ENCODE peak calls at places on chromosomes 1 and 21, in four cellular contexts. One of them, this sample, is unnamed. For H3K4me1, the result is how much of the 10 kb centered on the place peaks cover.

GRCh38 chr21:27369962-27370578 is 403.2 kb upstream of the ADAMTS5 start:
- DNase-seq in cardiac muscle cell: no peak
- DNase-seq in iPS DF 6.9: peak
- DNase-seq in naive thymus-derived CD4-positive, alpha-beta T cell: no peak
- DNase-seq in this sample: no peak

GRCh38 chr1:186878356-186878755 is 49.6 kb downstream of the PLA2G4A start:
- DNase-seq in cardiac muscle cell: no peak
- DNase-seq in iPS DF 6.9: no peak
- DNase-seq in naive thymus-derived CD4-positive, alpha-beta T cell: no peak
- DNase-seq in this sample: no peak

GRCh38 chr1:75811211-75811981 is 14.7 kb downstream of the MSH4 start:
- DNase-seq in cardiac muscle cell: no peak
- DNase-seq in iPS DF 6.9: no peak
- DNase-seq in naive thymus-derived CD4-positive, alpha-beta T cell: no peak
- DNase-seq in this sample: no peak

GRCh38 chr1:210099921-210100320 is 132.7 kb upstream of the SERTAD4 start:
- DNase-seq in cardiac muscle cell: no peak
- DNase-seq in iPS DF 6.9: no peak
- DNase-seq in naive thymus-derived CD4-positive, alpha-beta T cell: no peak
- DNase-seq in this sample: no peak

GRCh38 chr1:196381544-196381943 is 226.7 kb downstream of the KCNT2 start:
- DNase-seq in cardiac muscle cell: no peak
- DNase-seq in iPS DF 6.9: no peak
- DNase-seq in naive thymus-derived CD4-positive, alpha-beta T cell: no peak
- DNase-seq in this sample: no peak

GRCh38 chr1:184270556-184270955 is 116.3 kb upstream of the C1orf21 start:
- DNase-seq in cardiac muscle cell: peak
- DNase-seq in iPS DF 6.9: peak
- DNase-seq in naive thymus-derived CD4-positive, alpha-beta T cell: no peak
- DNase-seq in this sample: no peak

GRCh38 chr1:199041173-199041914 is 402.5 kb downstream of the PTPRC start:
- DNase-seq in cardiac muscle cell: no peak
- DNase-seq in iPS DF 6.9: no peak
- DNase-seq in naive thymus-derived CD4-positive, alpha-beta T cell: no peak
- DNase-seq in this sample: peak

GRCh38 chr1:118785246-118785645 is 202.9 kb downstream of the TBX15 start:
- DNase-seq in cardiac muscle cell: no peak
- DNase-seq in iPS DF 6.9: no peak
- DNase-seq in naive thymus-derived CD4-positive, alpha-beta T cell: no peak
- DNase-seq in this sample: no peak

DNA sequence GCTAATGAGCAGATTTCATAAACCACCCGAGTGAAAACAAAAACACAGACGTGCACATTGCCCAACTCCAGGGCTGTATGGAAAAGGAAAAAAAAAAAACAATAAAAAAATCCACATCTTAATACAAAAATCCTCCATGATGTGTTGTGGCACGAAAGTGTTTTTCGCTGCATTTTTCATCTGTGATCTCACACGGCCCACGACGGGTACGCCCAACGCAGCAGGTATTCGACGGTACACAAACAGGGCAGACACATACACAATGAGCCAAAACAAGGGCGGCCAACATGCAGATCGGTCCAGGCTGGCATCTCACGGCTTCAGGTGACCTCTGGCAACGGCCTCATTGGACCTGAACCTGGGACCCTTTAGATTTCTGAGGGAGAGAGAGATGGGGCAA is 31.1 kb downstream of the CASZ1 start:
- DNase-seq in cardiac muscle cell: no peak
- DNase-seq in iPS DF 6.9: no peak
- DNase-seq in naive thymus-derived CD4-positive, alpha-beta T cell: no peak
- DNase-seq in this sample: no peak
- H3K27ac ChIP-seq in cardiac muscle cell: no peak
- H3K27ac ChIP-seq in iPS DF 6.9: no peak
- H3K27ac ChIP-seq in naive thymus-derived CD4-positive, alpha-beta T cell: no peak
- H3K27ac ChIP-seq in this sample: peak

GRCh38 chr1:67105508-67105907 is 29.3 kb downstream of the C1orf141 start:
- DNase-seq in cardiac muscle cell: no peak
- DNase-seq in iPS DF 6.9: no peak
- DNase-seq in naive thymus-derived CD4-positive, alpha-beta T cell: no peak
- DNase-seq in this sample: no peak
- H3K4me1 ChIP-seq in cardiac muscle cell: under half
- H3K4me1 ChIP-seq in iPS DF 6.9: under half
- H3K4me1 ChIP-seq in naive thymus-derived CD4-positive, alpha-beta T cell: under half
- H3K4me1 ChIP-seq in this sample: under half

DNA sequence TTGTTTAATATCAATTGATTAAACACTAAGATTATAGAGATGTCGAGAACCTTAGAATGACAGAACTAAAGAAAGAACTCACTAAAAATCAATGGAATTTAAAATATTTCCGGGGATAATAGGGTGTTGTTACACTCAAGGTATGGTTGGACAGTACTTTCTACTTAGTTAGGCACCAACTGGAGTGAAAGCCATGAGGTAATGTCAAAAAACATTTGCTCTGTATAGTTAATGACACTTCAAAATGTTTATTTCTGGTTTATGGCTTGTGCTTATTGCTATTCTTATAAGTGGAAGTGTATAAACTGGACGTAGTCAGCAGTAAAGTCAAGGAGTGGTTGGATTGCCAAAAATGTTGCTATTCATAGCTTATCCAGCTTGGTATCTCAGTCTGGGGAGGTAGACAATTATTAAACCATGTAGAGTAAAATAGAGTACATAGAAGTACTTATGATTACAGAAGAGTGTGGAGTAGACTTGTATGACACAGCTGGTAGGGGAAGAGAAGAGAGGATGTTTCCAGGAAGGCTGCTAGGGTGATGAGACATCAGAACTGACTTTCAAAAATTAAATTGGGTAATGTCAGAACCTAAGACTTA is 56.5 kb upstream of the BMP8A start:
- DNase-seq in cardiac muscle cell: no peak
- DNase-seq in iPS DF 6.9: no peak
- DNase-seq in naive thymus-derived CD4-positive, alpha-beta T cell: no peak
- DNase-seq in this sample: no peak
- H3K27ac ChIP-seq in cardiac muscle cell: peak
- H3K27ac ChIP-seq in iPS DF 6.9: no peak
- H3K27ac ChIP-seq in naive thymus-derived CD4-positive, alpha-beta T cell: no peak
- H3K27ac ChIP-seq in this sample: no peak

GRCh38 chr1:226698659-226699058 is 40.4 kb downstream of the ITPKB start:
- DNase-seq in cardiac muscle cell: no peak
- DNase-seq in iPS DF 6.9: no peak
- DNase-seq in naive thymus-derived CD4-positive, alpha-beta T cell: no peak
- DNase-seq in this sample: no peak

GRCh38 chr1:226699166-226699565 is 39.9 kb downstream of the ITPKB start:
- DNase-seq in cardiac muscle cell: no peak
- DNase-seq in iPS DF 6.9: no peak
- DNase-seq in naive thymus-derived CD4-positive, alpha-beta T cell: no peak
- DNase-seq in this sample: no peak

GRCh38 chr1:226702957-226703831 is 35.9 kb downstream of the ITPKB start:
- DNase-seq in cardiac muscle cell: peak
- DNase-seq in iPS DF 6.9: no peak
- DNase-seq in naive thymus-derived CD4-positive, alpha-beta T cell: peak
- DNase-seq in this sample: peak

GRCh38 chr1:226702318-226702956 is 36.6 kb downstream of the ITPKB start:
- DNase-seq in cardiac muscle cell: no peak
- DNase-seq in iPS DF 6.9: no peak
- DNase-seq in naive thymus-derived CD4-positive, alpha-beta T cell: no peak
- DNase-seq in this sample: no peak

DNA sequence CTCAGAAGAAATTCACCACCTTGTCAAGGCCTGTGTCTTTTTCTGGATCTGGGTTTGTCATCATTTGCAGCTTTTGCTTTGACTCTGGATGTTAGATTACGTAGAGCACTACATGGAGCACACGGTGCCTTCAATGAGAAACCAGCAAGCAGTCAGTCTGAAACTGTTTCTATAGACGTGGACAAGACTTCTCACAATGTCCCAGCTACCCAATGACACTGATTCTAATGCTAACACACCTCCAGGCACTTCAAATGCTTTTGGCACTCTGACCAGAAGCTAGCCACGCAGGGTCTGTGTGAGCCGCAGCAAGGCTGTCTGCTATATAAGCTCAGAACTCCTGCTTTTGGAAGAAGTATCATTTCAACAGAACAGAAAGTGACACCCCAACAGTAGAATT is 38.2 kb downstream of the ITPKB start:
- DNase-seq in cardiac muscle cell: no peak
- DNase-seq in iPS DF 6.9: no peak
- DNase-seq in naive thymus-derived CD4-positive, alpha-beta T cell: no peak
- DNase-seq in this sample: no peak
- H3K4me1 ChIP-seq in cardiac muscle cell: under half
- H3K4me1 ChIP-seq in iPS DF 6.9: under half
- H3K4me1 ChIP-seq in naive thymus-derived CD4-positive, alpha-beta T cell: half or more
- H3K4me1 ChIP-seq in this sample: under half

GRCh38 chr1:182646739-182647138 is 37.6 kb downstream of the RGS8 start:
- DNase-seq in cardiac muscle cell: no peak
- DNase-seq in iPS DF 6.9: no peak
- DNase-seq in naive thymus-derived CD4-positive, alpha-beta T cell: no peak
- DNase-seq in this sample: no peak
- H3K27ac ChIP-seq in cardiac muscle cell: no peak
- H3K27ac ChIP-seq in iPS DF 6.9: no peak
- H3K27ac ChIP-seq in naive thymus-derived CD4-positive, alpha-beta T cell: no peak
- H3K27ac ChIP-seq in this sample: no peak

DNA sequence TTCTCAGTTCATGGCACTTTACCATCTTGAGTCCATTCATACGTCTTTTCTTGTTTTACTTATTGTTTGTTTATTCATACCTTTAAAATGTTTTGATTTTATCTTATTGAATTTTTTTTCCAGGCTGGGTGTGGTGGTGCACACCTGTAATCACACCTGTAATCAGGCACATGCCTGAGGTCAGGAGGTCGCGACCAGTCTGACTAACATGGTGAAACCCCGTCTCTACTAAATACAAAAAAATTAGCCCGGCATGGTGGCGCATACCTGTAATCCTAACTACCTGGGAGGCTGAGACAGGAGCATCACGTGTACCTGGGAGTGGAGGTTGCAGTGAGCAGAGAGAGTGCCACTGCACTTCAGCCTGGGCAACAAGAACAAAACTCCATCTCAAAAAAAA is 104.1 kb upstream of the MROH9 start:
- DNase-seq in cardiac muscle cell: no peak
- DNase-seq in iPS DF 6.9: no peak
- DNase-seq in naive thymus-derived CD4-positive, alpha-beta T cell: no peak
- DNase-seq in this sample: no peak
- H3K4me1 ChIP-seq in cardiac muscle cell: under half
- H3K4me1 ChIP-seq in iPS DF 6.9: under half
- H3K4me1 ChIP-seq in naive thymus-derived CD4-positive, alpha-beta T cell: under half
- H3K4me1 ChIP-seq in this sample: under half

DNA sequence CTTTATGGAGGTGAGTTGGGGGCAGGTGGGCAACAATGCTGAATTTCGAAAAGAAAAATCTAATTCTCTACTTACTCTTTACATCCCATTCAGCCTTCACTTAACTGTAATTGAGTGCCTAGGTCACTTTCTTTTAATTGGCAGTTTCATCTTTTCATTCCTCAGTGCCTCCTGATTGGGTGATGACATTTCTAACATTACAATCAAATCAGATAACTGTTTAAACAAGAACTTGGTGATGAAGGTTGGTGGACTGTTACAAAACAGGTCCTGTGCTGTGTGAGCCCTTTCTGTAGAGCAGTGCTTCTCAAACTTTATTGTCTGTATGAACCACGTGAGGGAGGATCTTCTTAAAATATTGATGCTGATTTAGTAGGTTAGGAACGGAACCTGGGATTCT is 40.1 kb upstream of the KCNQ4 start:
- DNase-seq in cardiac muscle cell: no peak
- DNase-seq in iPS DF 6.9: no peak
- DNase-seq in naive thymus-derived CD4-positive, alpha-beta T cell: no peak
- DNase-seq in this sample: no peak
- H3K27ac ChIP-seq in cardiac muscle cell: no peak
- H3K27ac ChIP-seq in iPS DF 6.9: no peak
- H3K27ac ChIP-seq in naive thymus-derived CD4-positive, alpha-beta T cell: no peak
- H3K27ac ChIP-seq in this sample: no peak

GRCh38 chr1:203289281-203289981 is 15.9 kb upstream of the BTG2 start:
- DNase-seq in cardiac muscle cell: no peak
- DNase-seq in iPS DF 6.9: no peak
- DNase-seq in naive thymus-derived CD4-positive, alpha-beta T cell: peak
- DNase-seq in this sample: peak
- H3K4me1 ChIP-seq in cardiac muscle cell: under half
- H3K4me1 ChIP-seq in iPS DF 6.9: under half
- H3K4me1 ChIP-seq in naive thymus-derived CD4-positive, alpha-beta T cell: half or more
- H3K4me1 ChIP-seq in this sample: under half

GRCh38 chr21:38295997-38296764 is 39.4 kb downstream of the KCNJ15 start:
- DNase-seq in cardiac muscle cell: no peak
- DNase-seq in iPS DF 6.9: no peak
- DNase-seq in naive thymus-derived CD4-positive, alpha-beta T cell: no peak
- DNase-seq in this sample: peak
- H3K27ac ChIP-seq in cardiac muscle cell: no peak
- H3K27ac ChIP-seq in iPS DF 6.9: no peak
- H3K27ac ChIP-seq in naive thymus-derived CD4-positive, alpha-beta T cell: peak
- H3K27ac ChIP-seq in this sample: no peak

GRCh38 chr1:2525896-2526823 is at the start of gene PANK4:
- DNase-seq in cardiac muscle cell: peak
- DNase-seq in iPS DF 6.9: peak
- DNase-seq in naive thymus-derived CD4-positive, alpha-beta T cell: peak
- DNase-seq in this sample: peak
- H3K4me1 ChIP-seq in cardiac muscle cell: under half
- H3K4me1 ChIP-seq in iPS DF 6.9: under half
- H3K4me1 ChIP-seq in naive thymus-derived CD4-positive, alpha-beta T cell: under half
- H3K4me1 ChIP-seq in this sample: under half

This sample was measured in small intestine.